ENCODE peak calls at places on chromosomes 13 and 19, in ten cellular contexts. L is CD8-positive, alpha-beta memory T cell; J is choroid plexus epithelial cell; Z is GM12864; U is SK-N-MC; I is ascending aorta; P is mammary epithelial cell; S is RWPE2; N is left ventricle myocardium inferior; B is PC-9. C is an unnamed sample.

GRCh38 chr13:70457474-70457873 is 349.2 kb upstream of the KLHL1 start:
- DNase-seq in P (no peak), B (no peak), I (no peak), N (no peak), U (no peak), L (no peak), S (no peak), Z (no peak), J (peak), C (no peak)

GRCh38 chr13:49533011-49533410 is 37.3 kb downstream of the PHF11 start:
- DNase-seq in L (no peak), U (no peak), N (no peak), J (no peak), Z (no peak), I (no peak), S (no peak), P (no peak), B (no peak), C (no peak)

GRCh38 chr19:37950471-37951175 is 43.6 kb downstream of the SIPA1L3 start:
- DNase-seq in J (no peak), S (no peak), Z (no peak), P (no peak), B (no peak), I (peak), L (no peak), N (no peak), U (no peak), C (no peak)

GRCh38 chr13:47556703-47557102 is 444.4 kb downstream of the SUCLA2 start:
- DNase-seq in I (no peak), Z (no peak), L (no peak), U (no peak), J (no peak), P (no peak), S (no peak), N (no peak), B (no peak), C (no peak)

GRCh38 chr13:65638572-65639168 is 1591.5 kb downstream of the PCDH9 start:
- DNase-seq in P (peak), L (no peak), I (no peak), Z (no peak), J (peak), U (peak), N (no peak), S (no peak), B (no peak), C (peak)

GRCh38 chr19:3669134-3669436 is 31.2 kb downstream of the PIP5K1C start:
- DNase-seq in B (no peak), P (no peak), S (no peak), N (no peak), Z (no peak), U (no peak), I (no peak), L (no peak), J (no peak), C (no peak)

GRCh38 chr13:77509221-77509620 is 26.3 kb upstream of the SCEL start:
- DNase-seq in U (peak), S (no peak), B (peak), J (peak), L (no peak), N (no peak), I (no peak), P (no peak), Z (no peak), C (no peak)

GRCh38 chr19:1853295-1854031 is 5.2 kb upstream of the REXO1 start:
- DNase-seq in L (peak), Z (peak), N (peak), J (peak), U (no peak), S (no peak), P (peak), B (peak), I (peak), C (peak)

GRCh38 chr19:8526345-8527062 is 12.5 kb upstream of the ZNF414 start:
- DNase-seq in N (peak), S (peak), P (peak), B (peak), Z (no peak), I (peak), L (peak), J (peak), U (no peak), C (peak)

GRCh38 chr13:27004866-27005265 is 166.7 kb downstream of the USP12 start:
- DNase-seq in P (no peak), B (no peak), U (no peak), N (no peak), Z (no peak), S (no peak), J (no peak), I (peak), L (no peak), C (no peak)

GRCh38 chr19:55216461-55217198 is 7.3 kb upstream of the PTPRH start:
- DNase-seq in B (peak), U (peak), I (peak), S (peak), P (peak), N (peak), J (peak), Z (no peak), L (no peak), C (peak)

GRCh38 chr13:81051873-81052272 is 710.9 kb upstream of the SPRY2 start:
- DNase-seq in N (no peak), Z (no peak), B (no peak), I (no peak), U (no peak), J (peak), L (no peak), P (no peak), S (no peak), C (no peak)

GRCh38 chr13:58097831-58098230 is 466.3 kb downstream of the PCDH17 start:
- DNase-seq in L (no peak), S (no peak), N (no peak), I (no peak), B (no peak), J (peak), U (no peak), Z (no peak), P (no peak), C (no peak)

GRCh38 chr19:39405261-39405912 is 1.3 kb upstream of the ZFP36 start:
- DNase-seq in U (no peak), N (no peak), J (no peak), I (no peak), Z (no peak), P (no peak), L (no peak), S (no peak), B (peak), C (no peak)

GRCh38 chr19:17095141-17095919 is 19.8 kb downstream of the MYO9B start:
- DNase-seq in N (peak), L (no peak), I (peak), J (peak), S (no peak), U (no peak), P (no peak), B (peak), Z (no peak), C (no peak)

GRCh38 chr19:49946415-49946814 is 14.6 kb downstream of the SIGLEC11 start:
- DNase-seq in U (no peak), P (no peak), L (no peak), B (no peak), Z (no peak), S (no peak), I (no peak), N (no peak), J (no peak), C (no peak)

GRCh38 chr19:13996928-13997636 is 9.0 kb downstream of the RFX1 start:
- DNase-seq in I (no peak), J (no peak), B (no peak), Z (no peak), S (no peak), U (no peak), L (peak), P (no peak), N (peak), C (no peak)

GRCh38 chr19:29690842-29691241 is 24.2 kb downstream of the C19orf12 start:
- DNase-seq in N (no peak), I (no peak), B (peak), U (no peak), J (peak), L (peak), Z (peak), S (no peak), P (peak), C (peak)

GRCh38 chr13:26663801-26664200 is 96.8 kb downstream of the GPR12 start:
- DNase-seq in J (no peak), Z (no peak), L (no peak), U (no peak), S (no peak), I (no peak), B (no peak), N (no peak), P (peak), C (no peak)

GRCh38 chr13:104387514-104387913 is 1321.3 kb upstream of the SLC10A2 start:
- DNase-seq in S (no peak), P (no peak), J (no peak), N (no peak), L (no peak), I (no peak), B (no peak), Z (no peak), U (no peak), C (no peak)

GRCh38 chr19:4069331-4069959 is 2.7 kb upstream of the ZBTB7A start:
- DNase-seq in U (no peak), N (no peak), Z (no peak), S (no peak), B (no peak), P (no peak), J (no peak), L (peak), I (peak), C (no peak)

GRCh38 chr19:35284153-35285140 is 2.1 kb downstream of the HAMP start:
- DNase-seq in P (no peak), S (no peak), U (no peak), L (no peak), I (no peak), Z (no peak), B (no peak), J (no peak), N (no peak), C (no peak)

GRCh38 chr13:30493670-30494381 is 28.1 kb upstream of the HMGB1 start:
- DNase-seq in N (no peak), L (no peak), B (no peak), U (no peak), Z (no peak), I (no peak), J (no peak), P (no peak), S (no peak), C (no peak)

GRCh38 chr13:113639661-113640262 is 18.2 kb downstream of the ATP4B start:
- DNase-seq in S (no peak), I (peak), P (no peak), U (no peak), N (peak), L (peak), B (no peak), J (no peak), Z (no peak), C (no peak)

GRCh38 chr19:31947436-31947835 is 398.0 kb upstream of the ZNF507 start:
- DNase-seq in B (no peak), P (no peak), L (no peak), U (no peak), I (no peak), N (no peak), Z (no peak), S (no peak), J (no peak), C (no peak)

GRCh38 chr13:112658807-112659206 is 31.0 kb upstream of the ATP11A start:
- DNase-seq in U (no peak), Z (no peak), N (no peak), P (no peak), L (no peak), S (no peak), B (no peak), J (peak), I (no peak), C (no peak)

GRCh38 chr13:32471187-32471922 is 43.4 kb upstream of the N4BP2L1 start:
- DNase-seq in I (no peak), Z (no peak), B (no peak), L (no peak), S (no peak), N (peak), J (peak), U (no peak), P (no peak), C (no peak)

GRCh38 chr13:45501175-45501526 is 36.4 kb downstream of the COG3 start:
- DNase-seq in Z (no peak), P (no peak), L (no peak), U (no peak), I (no peak), N (no peak), B (no peak), J (no peak), S (no peak), C (no peak)

DNA sequence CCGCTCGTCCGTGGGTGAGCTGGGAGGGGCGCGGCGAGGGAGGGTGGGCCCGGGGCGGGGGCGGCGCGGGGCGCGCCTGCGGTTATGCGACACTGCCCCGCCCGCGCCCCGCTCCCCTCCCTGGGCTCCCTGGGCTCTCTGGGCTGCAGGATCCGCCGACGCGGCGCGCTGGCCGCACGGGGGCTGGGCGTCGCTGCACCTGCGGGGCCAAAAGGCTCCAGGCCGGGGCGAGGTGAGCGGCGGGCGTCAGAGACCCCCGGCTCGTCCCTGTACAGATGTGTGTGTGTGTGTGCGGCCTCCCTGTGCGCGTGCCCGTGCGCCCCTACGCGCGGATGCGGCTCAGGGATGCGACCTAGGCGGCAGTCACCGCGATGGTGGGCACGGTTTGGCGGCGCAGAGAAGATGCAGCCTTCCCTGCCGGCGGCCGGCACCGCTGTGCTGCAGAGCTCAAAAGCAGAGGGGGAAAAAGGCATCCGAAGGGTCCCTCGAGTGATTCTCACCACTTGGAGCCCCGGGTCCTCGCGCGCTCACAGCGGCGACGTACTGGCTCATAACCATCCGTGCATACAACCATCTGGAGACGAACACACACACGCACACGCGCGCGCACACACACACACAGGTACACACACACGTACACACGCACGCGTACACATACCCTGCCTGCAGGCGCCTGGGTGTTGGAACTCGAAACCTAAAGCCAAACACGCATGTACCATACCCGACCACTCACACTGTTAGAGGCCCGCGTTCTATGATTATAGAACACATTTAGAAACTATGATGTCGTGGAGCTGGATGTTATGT is 704 bp downstream of the ATP8A2 start:
- DNase-seq in I (no peak), L (no peak), S (no peak), J (no peak), P (no peak), N (no peak), Z (no peak), B (no peak), U (no peak), C (no peak)
- H3K4me3 ChIP-seq in I (peak), L (no peak), S (peak), J (peak), P (peak), N (peak), Z (no peak), B (no peak), U (peak), C (no peak)

DNA sequence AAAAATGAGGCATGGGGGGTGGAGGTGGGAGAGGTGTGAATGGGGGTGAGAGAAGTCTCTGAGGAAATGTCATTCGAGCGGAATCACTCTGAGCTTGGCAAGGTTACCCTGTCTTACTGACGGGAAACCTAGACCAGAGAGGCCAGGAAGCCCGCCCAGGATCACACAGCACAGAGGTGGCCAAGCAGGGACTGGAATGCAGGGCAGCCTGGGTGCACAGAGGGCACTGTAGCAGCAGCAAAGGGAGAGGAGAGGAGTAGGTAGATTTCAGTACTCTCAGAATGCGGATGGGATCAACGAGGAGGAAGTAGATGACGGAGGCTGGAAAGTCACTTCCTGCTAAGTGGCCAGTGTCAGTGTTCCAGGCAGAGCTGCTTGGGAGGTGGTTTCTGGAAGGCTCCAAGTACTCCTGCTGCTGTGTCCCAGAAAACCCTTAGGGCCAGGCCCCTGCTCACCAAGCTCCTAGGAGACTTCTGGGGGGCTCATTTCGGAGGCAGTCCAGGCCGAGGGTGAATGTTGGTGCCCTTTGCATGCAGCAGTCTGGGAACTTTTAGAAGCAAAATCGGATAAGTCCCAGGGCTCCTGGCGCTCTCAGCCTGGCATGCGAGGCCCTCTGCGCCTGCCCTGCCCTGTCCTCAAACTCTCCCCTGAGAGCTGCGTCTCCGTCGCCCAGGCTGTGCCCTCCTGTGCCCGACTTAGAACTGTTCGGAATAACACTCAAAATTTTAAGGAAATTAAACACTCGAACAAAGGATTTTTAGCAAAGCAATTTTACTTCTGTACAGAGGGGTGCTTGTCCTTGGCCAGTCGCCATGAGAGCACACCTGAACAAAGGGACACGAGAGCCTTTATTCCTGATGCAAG is 33.5 kb downstream of the DNM2 start:
- DNase-seq in U (no peak), B (no peak), S (no peak), J (no peak), P (no peak), L (no peak), I (peak), Z (no peak), N (peak), C (no peak)
- H3K4me3 ChIP-seq in U (no peak), B (no peak), S (no peak), J (no peak), P (no peak), L (no peak), I (no peak), Z (no peak), N (peak), C (no peak)

GRCh38 chr13:24269803-24270202 is 39.6 kb upstream of the C1QTNF9 start:
- DNase-seq in P (peak), S (no peak), L (no peak), I (no peak), B (no peak), U (no peak), N (no peak), Z (no peak), J (peak), C (no peak)

GRCh38 chr13:24271611-24272451 is 37.5 kb upstream of the C1QTNF9 start:
- DNase-seq in B (no peak), I (peak), Z (peak), J (peak), U (no peak), L (peak), S (no peak), N (peak), P (peak), C (peak)

GRCh38 chr13:24271231-24271610 is 38.2 kb upstream of the C1QTNF9 start:
- DNase-seq in L (no peak), N (no peak), U (no peak), P (no peak), S (no peak), B (no peak), J (no peak), Z (no peak), I (no peak), C (no peak)

GRCh38 chr13:24272452-24273161 is 36.8 kb upstream of the C1QTNF9 start:
- DNase-seq in S (no peak), P (no peak), N (no peak), I (no peak), J (no peak), Z (no peak), B (no peak), U (no peak), L (no peak), C (peak)

GRCh38 chr13:24270639-24271131 is 38.7 kb upstream of the C1QTNF9 start:
- DNase-seq in Z (peak), S (no peak), I (peak), L (peak), J (peak), P (peak), U (no peak), N (peak), B (no peak), C (peak)
- H3K4me3 ChIP-seq in Z (peak), S (no peak), I (peak), L (peak), J (peak), P (no peak), U (peak), N (peak), B (no peak), C (peak)

GRCh38 chr19:47419789-47420188 is 462 bp upstream of the MEIS3 start:
- DNase-seq in P (no peak), Z (no peak), N (no peak), U (no peak), B (no peak), L (no peak), S (no peak), I (no peak), J (no peak), C (no peak)

GRCh38 chr19:47417107-47417745 is 2.1 kb downstream of the MEIS3 start:
- DNase-seq in S (no peak), J (no peak), L (no peak), I (no peak), U (no peak), Z (no peak), N (no peak), P (no peak), B (no peak), C (no peak)

GRCh38 chr19:47417746-47418594 is 1.4 kb downstream of the MEIS3 start:
- DNase-seq in U (no peak), P (no peak), S (no peak), Z (no peak), N (no peak), J (no peak), I (no peak), L (no peak), B (no peak), C (no peak)

GRCh38 chr19:47419037-47419783 is at the start of gene MEIS3:
- DNase-seq in U (no peak), B (no peak), J (no peak), L (no peak), N (no peak), Z (no peak), S (no peak), P (no peak), I (no peak), C (no peak)

DNA sequence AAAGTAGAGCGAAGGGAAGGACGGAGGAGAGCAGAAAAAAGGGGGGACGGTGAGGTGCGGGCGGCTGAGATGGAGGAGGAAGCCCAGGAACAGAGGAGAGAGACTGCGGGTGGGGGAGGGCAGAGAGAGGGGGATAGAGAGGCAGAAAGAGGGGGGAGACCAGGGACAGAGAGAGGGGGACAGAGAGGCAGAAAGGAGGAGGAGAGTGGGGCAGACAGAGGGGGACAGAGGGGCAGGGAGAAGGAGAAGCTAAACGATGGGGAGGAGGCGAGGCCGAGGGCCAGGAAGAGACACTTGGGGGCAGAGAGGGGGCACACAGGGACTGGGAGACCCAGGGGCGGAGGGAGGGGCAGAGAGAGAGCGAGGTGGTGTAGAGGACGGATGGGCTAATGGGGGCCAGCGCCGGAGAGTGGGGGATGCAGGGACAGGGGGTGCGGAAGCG is 711 bp downstream of the MEIS3 start:
- DNase-seq in S (no peak), P (no peak), U (no peak), I (no peak), Z (no peak), B (no peak), J (no peak), L (no peak), N (no peak), C (no peak)
- H3K4me3 ChIP-seq in S (peak), P (peak), U (peak), I (peak), Z (no peak), B (no peak), J (peak), L (no peak), N (peak), C (no peak)

GRCh38 chr19:47075179-47075811 is 26.9 kb upstream of the TMEM160 start:
- DNase-seq in S (no peak), J (no peak), U (no peak), Z (no peak), I (no peak), B (no peak), P (no peak), L (no peak), N (no peak), C (no peak)
- H3K4me3 ChIP-seq in S (no peak), J (no peak), U (no peak), Z (no peak), I (no peak), B (no peak), P (no peak), L (no peak), N (no peak), C (no peak)

C was measured in GM12865.